ENCODE peak calls at places on chromosomes 2 and 18, in ten cellular contexts. D, A, E, M, Z, S, F, Q, V and O are unnamed samples.

GRCh38 chr2:46381263-46381849 is 84.1 kb downstream of the EPAS1 start:
- DNase-seq in D (no peak), M (no peak), F (no peak), V (no peak), Q (no peak), E (no peak), A (no peak), S (no peak), Z (no peak), O (no peak)

GRCh38 chr2:39504790-39505335 is 67.8 kb upstream of the MAP4K3 start:
- DNase-seq in E (peak; percentile 45), A (no peak), F (peak; percentile 32), Q (no peak), V (no peak), Z (no peak), D (no peak), S (no peak), M (no peak), O (no peak)

GRCh38 chr2:76204048-76204447 is 493.3 kb upstream of the GCFC2 start:
- DNase-seq in M (no peak), F (no peak), D (no peak), Z (no peak), S (no peak), A (no peak), E (no peak), Q (no peak), V (no peak), O (no peak)

GRCh38 chr2:144705328-144706245 is 185.7 kb upstream of the ZEB2 start:
- DNase-seq in Q (no peak), M (no peak), D (no peak), A (no peak), F (peak; percentile 24), S (no peak), V (no peak), E (no peak), Z (no peak), O (no peak)

GRCh38 chr18:3903341-3903740 is 453.4 kb downstream of the TGIF1 start:
- DNase-seq in S (peak; percentile 78), Z (peak; percentile 72), M (no peak), F (peak; percentile 57), Q (no peak), V (no peak), D (no peak), A (no peak), E (no peak), O (no peak)

GRCh38 chr18:45638544-45638943 is 23.3 kb downstream of the SLC14A2 start:
- DNase-seq in E (no peak), Q (no peak), F (no peak), A (no peak), M (no peak), V (no peak), S (no peak), D (no peak), Z (no peak), O (no peak)

GRCh38 chr2:18814387-18814786 is 225.0 kb upstream of the NT5C1B start:
- DNase-seq in M (no peak), E (no peak), Q (no peak), D (no peak), Z (no peak), A (no peak), S (no peak), F (peak; percentile 25), V (no peak), O (no peak)

GRCh38 chr2:135337066-135337465 is 194.0 kb downstream of the ZRANB3 start:
- DNase-seq in V (no peak), M (no peak), A (no peak), F (no peak), E (peak; percentile 11), S (no peak), D (no peak), Q (no peak), Z (no peak), O (no peak)

GRCh38 chr2:25090801-25091200 is 48.9 kb downstream of the EFR3B start:
- DNase-seq in Q (peak; percentile 31), E (no peak), A (peak; percentile 8), F (no peak), D (no peak), V (no peak), M (no peak), S (no peak), Z (no peak), O (no peak)